ENCODE peak calls at places on chromosomes 1 and 21, in eight cellular contexts. V is activated gamma-delta T cell, K is GM10248, R is GM03348, H is cardiac muscle cell, F is NCI-H748 treated with DMSO at 0.1 percent for 48 hours, X is foreskin fibroblast, Q is GM20000. O is an unnamed sample.

GRCh38 chr1:226482975-226483660 is 65.4 kb upstream of the STUM start:
- DNase-seq in F (no peak), H (peak; percentile 20), V (no peak), Q (no peak), R (no peak), K (no peak), X (no peak), O (no peak)

GRCh38 chr1:1554926-1555915 is 14.8 kb upstream of the TMEM240 start:
- DNase-seq in Q (no peak), H (no peak), X (peak; percentile 70), R (peak; percentile 85), K (no peak), V (no peak), F (no peak), O (peak; percentile 90)

GRCh38 chr1:113168946-113169345 is 95.9 kb downstream of the LRIG2 start:
- DNase-seq in K (no peak), Q (no peak), F (no peak), H (no peak), V (no peak), R (no peak), X (no peak), O (no peak)

GRCh38 chr21:32599146-32599925 is 12.8 kb downstream of the CFAP298 start:
- DNase-seq in V (no peak), F (no peak), Q (no peak), R (no peak), X (no peak), K (no peak), H (no peak), O (no peak)

GRCh38 chr1:48061162-48062136 is 64.3 kb upstream of the TRABD2B start:
- DNase-seq in H (peak; percentile 84), R (peak; percentile 62), V (no peak), X (peak; percentile 13), F (peak; percentile 58), K (peak; percentile 47), Q (peak; percentile 49), O (peak; percentile 35)

GRCh38 chr1:91635763-91636162 is 135.1 kb downstream of the CDC7 start:
- DNase-seq in H (no peak), R (peak; percentile 43), Q (no peak), X (peak; percentile 12), K (no peak), V (no peak), F (no peak), O (no peak)

GRCh38 chr1:32886012-32886827 is at the start of gene HPCA:
- DNase-seq in H (peak; percentile 95), X (peak; percentile 26), F (no peak), R (peak; percentile 88), Q (peak; percentile 75), K (peak; percentile 70), V (no peak), O (peak; percentile 83)

GRCh38 chr1:13863701-13864100 is 163.7 kb downstream of the PRDM2 start:
- DNase-seq in H (no peak), K (no peak), F (no peak), R (no peak), Q (no peak), V (no peak), X (no peak), O (no peak)

GRCh38 chr1:230822092-230822581 is 46.2 kb downstream of the C1orf198 start:
- DNase-seq in Q (no peak), R (peak; percentile 84), H (no peak), X (peak; percentile 79), K (no peak), V (no peak), F (no peak), O (no peak)

GRCh38 chr1:5911157-5911556 is 81.1 kb downstream of the NPHP4 start:
- DNase-seq in F (no peak), Q (no peak), V (no peak), X (no peak), H (no peak), K (no peak), R (no peak), O (no peak)

GRCh38 chr1:108830119-108831008 is 26.5 kb downstream of the AKNAD1 start:
- DNase-seq in V (no peak), K (no peak), F (no peak), X (peak; percentile 100), Q (no peak), H (no peak), R (peak; percentile 90), O (peak; percentile 93)

GRCh38 chr1:50942334-50942733 is 17.7 kb downstream of the FAF1 start:
- DNase-seq in K (no peak), Q (no peak), R (no peak), V (no peak), X (no peak), H (no peak), F (no peak), O (no peak)

GRCh38 chr21:38721983-38722382 is 83.7 kb upstream of the ETS2 start:
- DNase-seq in X (no peak), F (no peak), H (no peak), R (peak; percentile 24), V (no peak), K (no peak), Q (no peak), O (no peak)

GRCh38 chr21:43269981-43270670 is 101.3 kb downstream of the CRYAA start:
- DNase-seq in Q (no peak), F (no peak), K (no peak), X (no peak), H (no peak), V (no peak), R (no peak), O (no peak)

GRCh38 chr1:8428441-8428840 is 110.5 kb downstream of the SLC45A1 start:
- DNase-seq in H (no peak), R (no peak), V (no peak), X (no peak), Q (no peak), K (no peak), F (no peak), O (no peak)

GRCh38 chr1:181016563-181016962 is 6.1 kb downstream of the STX6 start:
- DNase-seq in Q (no peak), V (no peak), K (no peak), F (no peak), X (no peak), H (no peak), R (no peak), O (no peak)

GRCh38 chr1:228463559-228464455 is 23.4 kb upstream of the RNF187 start:
- DNase-seq in V (peak; percentile 25), H (no peak), Q (peak; percentile 52), F (no peak), R (no peak), X (no peak), K (peak; percentile 53), O (no peak)

GRCh38 chr1:180898441-180899219 is 14.1 kb upstream of the KIAA1614 start:
- DNase-seq in F (no peak), K (no peak), R (peak; percentile 76), Q (no peak), V (no peak), X (peak; percentile 21), H (peak; percentile 48), O (no peak)

GRCh38 chr1:242452573-242452972 is 71.9 kb downstream of the PLD5 start:
- DNase-seq in V (no peak), H (no peak), X (no peak), F (no peak), K (no peak), R (no peak), Q (no peak), O (no peak)